ENCODE peak calls at places on chromosome 10, in ten cellular contexts. G is tibial nerve, Z is transverse colon, R is ovary, W is suprapubic skin, J is SK-N-SH, T is esophagus muscularis mucosa, N is K562, O is upper lobe of left lung, E is stomach. D is an unnamed sample.

GRCh38 chr10:91856637-91857036 is 52.6 kb downstream of the FGFBP3 start:
- DNase-seq in N (peak; percentile 6), G (no peak), T (no peak), Z (no peak), R (no peak), E (no peak), O (no peak), W (no peak), J (no peak), D (no peak)

GRCh38 chr10:103833731-103834365 is 21.5 kb downstream of the SH3PXD2A start:
- DNase-seq in Z (peak; percentile 78), O (no peak), R (peak; percentile 64), N (peak; percentile 10), T (no peak), W (peak; percentile 66), J (no peak), G (peak; percentile 49), E (no peak), D (peak; percentile 87)

GRCh38 chr10:5571826-5572225 is 47.1 kb downstream of the CALML3 start:
- DNase-seq in Z (no peak), E (no peak), N (no peak), T (no peak), R (no peak), O (no peak), G (no peak), J (no peak), W (no peak), D (no peak)

GRCh38 chr10:102802920-102803534 is 34.2 kb downstream of the CYP17A1 start:
- DNase-seq in T (no peak), R (peak; percentile 35), O (peak; percentile 73), W (peak; percentile 84), G (no peak), N (no peak), J (no peak), Z (peak; percentile 29), E (no peak), D (peak; percentile 91)

GRCh38 chr10:100554902-100555301 is 19.2 kb downstream of the HIF1AN start:
- DNase-seq in R (no peak), G (no peak), E (no peak), Z (no peak), J (no peak), O (no peak), W (no peak), N (no peak), T (no peak), D (no peak)

GRCh38 chr10:115762029-115762428 is 511.0 kb downstream of the GFRA1 start:
- DNase-seq in Z (no peak), W (no peak), E (no peak), O (no peak), G (no peak), R (no peak), T (no peak), J (no peak), N (no peak), D (no peak)

GRCh38 chr10:60138842-60139241 is 232.5 kb upstream of the CCDC6 start:
- DNase-seq in W (no peak), O (no peak), R (no peak), N (no peak), T (no peak), Z (no peak), E (no peak), J (no peak), G (no peak), D (no peak)

GRCh38 chr10:28939352-28940157 is 262.2 kb downstream of the BAMBI start:
- DNase-seq in T (no peak), E (peak; percentile 34), Z (peak; percentile 23), O (peak; percentile 63), N (peak; percentile 82), W (peak; percentile 66), J (no peak), R (peak; percentile 34), G (peak; percentile 44), D (peak; percentile 68)

DNA sequence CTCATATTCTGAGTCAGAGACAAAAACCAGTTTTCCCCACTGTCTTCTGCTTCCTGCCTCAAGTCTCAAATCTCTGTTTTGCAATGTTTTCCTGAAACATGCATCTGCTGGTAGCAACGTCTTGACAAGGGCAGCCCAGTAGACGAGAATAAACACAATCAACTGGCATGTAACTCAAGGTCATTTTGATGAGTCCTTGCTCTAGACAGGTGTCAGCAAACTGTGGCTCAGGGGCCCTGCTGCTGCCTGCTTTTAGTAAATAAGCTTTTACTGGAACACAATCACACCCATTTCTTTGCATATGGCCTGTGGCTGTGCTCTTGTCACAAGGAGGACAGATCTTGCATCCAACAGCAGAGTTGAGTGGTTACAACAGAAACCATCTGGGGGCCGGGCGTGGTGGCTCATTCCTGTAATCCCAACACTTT is 59.8 kb downstream of the ITIH5 start:
- DNase-seq in T (no peak), J (no peak), Z (no peak), R (no peak), N (no peak), G (no peak), W (no peak), E (no peak), O (peak; percentile 25), D (no peak)
- H3K27ac ChIP-seq in T (peak overlapping the region; percentile 32), J (no peak overlapping the region), Z (no peak overlapping the region), R (no peak overlapping the region), N (no peak overlapping the region), G (no peak overlapping the region), W (peak overlapping the region; percentile 24), E (peak overlapping the region; percentile 1), O (no peak overlapping the region), D (peak overlapping the region; percentile 78)

DNA sequence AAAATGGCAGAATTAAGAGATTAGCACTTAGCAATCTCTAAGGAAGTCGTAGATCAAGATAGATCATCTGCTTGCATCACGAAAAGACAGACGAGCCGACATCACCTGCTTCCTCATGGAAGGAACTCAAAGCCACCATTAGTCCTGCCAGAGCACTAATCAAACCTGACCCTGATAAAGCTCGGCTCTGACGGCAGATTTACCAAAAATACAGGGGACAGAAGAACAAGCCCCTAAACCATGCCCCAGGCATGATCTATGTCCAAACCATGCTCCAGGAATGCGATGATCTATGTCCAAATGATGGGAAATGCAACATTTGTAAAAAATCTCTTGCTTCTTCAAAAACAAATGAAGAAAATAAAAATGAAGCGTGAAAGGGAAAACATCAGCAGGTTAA is 182.8 kb downstream of the TCERG1L start:
- DNase-seq in T (no peak), R (no peak), J (no peak), W (no peak), O (no peak), E (no peak), N (no peak), G (no peak), Z (no peak), D (no peak)
- TF ChIP-seq EP300 in T (no peak), R (no peak), J (no peak), W (no peak), O (no peak), E (no peak), N (no peak), G (no peak), Z (no peak), D (no peak)

GRCh38 chr10:73840056-73840402 is 28.6 kb upstream of the NDST2 start:
- DNase-seq in O (no peak), N (no peak), E (no peak), R (no peak), Z (no peak), W (no peak), J (no peak), G (no peak), T (no peak), D (no peak)

GRCh38 chr10:73841526-73842285 is 30.3 kb upstream of the NDST2 start:
- DNase-seq in W (no peak), Z (no peak), J (no peak), T (no peak), N (no peak), O (no peak), R (no peak), G (no peak), E (no peak), D (no peak)

GRCh38 chr10:73839276-73839966 is 28.0 kb upstream of the NDST2 start:
- DNase-seq in W (no peak), T (no peak), Z (no peak), R (no peak), O (no peak), N (no peak), E (no peak), G (no peak), J (peak; percentile 41), D (no peak)

GRCh38 chr10:73842349-73842748 is 31.0 kb upstream of the NDST2 start:
- DNase-seq in G (no peak), Z (no peak), O (no peak), W (no peak), E (no peak), T (no peak), R (no peak), J (no peak), N (no peak), D (no peak)

DNA sequence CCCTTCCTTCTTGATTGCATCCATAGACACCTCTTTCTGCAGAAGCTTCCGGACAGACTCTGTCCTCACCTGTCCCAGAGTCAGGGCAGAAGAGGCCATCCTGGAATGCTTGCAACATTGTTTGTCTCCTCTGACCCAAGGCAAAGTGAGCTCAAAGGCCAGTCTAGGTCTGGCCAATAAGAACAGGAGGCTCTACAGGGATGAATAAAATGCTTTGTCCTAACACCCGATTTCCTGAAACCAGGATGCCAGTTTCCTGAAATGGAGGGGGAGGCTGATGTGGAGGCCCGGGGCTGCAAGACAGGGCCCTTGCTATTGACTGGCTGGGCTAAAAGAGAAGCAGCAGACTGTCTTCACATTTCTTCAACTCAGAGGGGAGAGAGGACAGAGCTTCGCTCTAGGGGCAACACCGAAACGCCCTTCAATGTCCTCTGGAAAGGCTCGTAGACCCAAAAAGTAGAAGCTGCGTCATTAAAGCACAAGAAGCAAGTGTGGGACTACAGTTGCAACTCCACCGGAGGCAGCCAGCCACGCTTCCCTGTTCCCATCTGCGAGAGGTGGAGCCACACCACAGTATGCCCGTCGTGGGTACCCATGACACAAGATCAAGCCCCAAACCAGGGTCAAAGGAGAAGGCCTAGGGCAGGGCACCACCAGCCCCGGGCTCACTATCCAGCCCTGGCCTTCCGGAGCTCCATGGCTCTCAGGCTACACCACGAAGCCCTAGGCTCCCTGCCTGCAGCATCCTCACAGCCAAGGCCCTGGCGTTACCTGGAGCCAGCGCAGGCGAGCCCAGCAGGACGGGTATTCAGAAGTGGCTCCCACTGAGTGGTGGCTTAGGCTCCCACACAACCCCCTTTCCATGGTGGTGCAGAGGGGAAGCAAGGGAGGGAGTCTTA is 29.3 kb upstream of the NDST2 start:
- DNase-seq in E (no peak), W (no peak), Z (no peak), N (no peak), J (no peak), O (no peak), G (no peak), T (no peak), R (no peak), D (no peak)
- H3K36me3 ChIP-seq in E (peaks cover 48% of the 10 kb centered on the region), W (peaks cover 83% of the 10 kb centered on the region), Z (no peaks in the 10 kb centered on the region), N (peaks cover 60% of the 10 kb centered on the region), J (peaks cover 64% of the 10 kb centered on the region), O (peaks cover 62% of the 10 kb centered on the region), G (no peaks in the 10 kb centered on the region), T (peaks cover 56% of the 10 kb centered on the region), R (no peaks in the 10 kb centered on the region), D (peaks cover 95% of the 10 kb centered on the region)

DNA sequence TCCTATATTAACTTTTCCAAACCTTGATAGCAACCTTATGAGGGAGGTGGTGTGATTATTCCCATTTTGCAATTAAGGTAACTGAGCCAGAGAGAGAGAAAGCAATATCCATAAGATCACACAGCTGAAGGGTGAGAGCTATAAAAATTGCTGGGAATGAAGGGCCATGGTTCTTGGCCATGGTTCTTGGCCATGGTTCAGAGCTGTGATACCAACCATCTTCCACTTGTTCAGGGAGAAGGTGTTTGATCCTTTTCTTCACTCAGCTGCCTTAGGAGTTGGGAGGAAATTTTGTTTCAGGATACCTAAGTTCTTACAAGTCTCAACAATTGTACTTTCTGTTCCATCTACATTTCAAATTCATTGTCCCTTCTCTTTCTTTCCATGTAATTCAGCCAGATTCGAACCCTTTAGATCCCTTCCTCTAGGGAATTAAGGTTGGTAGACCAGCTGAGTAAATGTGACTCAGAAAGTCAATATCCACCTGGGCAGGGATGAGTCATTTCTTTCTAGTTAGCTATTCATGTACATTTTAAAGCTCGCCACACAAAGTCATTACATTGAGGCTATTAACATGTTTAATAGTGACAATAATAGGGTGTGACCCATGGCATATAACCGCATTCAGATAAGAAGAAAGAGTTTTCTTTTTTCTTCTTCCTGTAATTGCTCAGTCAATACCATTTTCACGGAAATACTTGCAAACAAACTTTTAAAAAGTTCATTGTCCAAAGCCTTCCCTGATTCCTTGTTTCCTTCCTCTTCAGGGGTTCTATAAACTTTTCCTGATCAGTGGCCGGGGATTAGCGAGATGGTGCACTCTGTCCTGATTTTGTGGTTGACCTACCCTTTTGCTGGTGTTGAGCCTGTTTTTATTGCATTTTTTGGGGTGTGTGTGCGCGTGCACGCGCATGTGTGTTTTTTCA is 143.4 kb downstream of the TCF7L2 start:
- DNase-seq in Z (peak; percentile 46), R (no peak), J (no peak), O (no peak), G (no peak), N (no peak), W (peak; percentile 9), T (no peak), E (no peak), D (no peak)
- H3K27ac ChIP-seq in Z (peak overlapping the region; percentile 77), R (no peak overlapping the region), J (no peak overlapping the region), O (no peak overlapping the region), G (no peak overlapping the region), N (no peak overlapping the region), W (no peak overlapping the region), T (no peak overlapping the region), E (peak overlapping the region; percentile 85), D (peak overlapping the region; percentile 28)

D was measured in sigmoid colon.